ENCODE peak calls at places on chromosomes 11 and 22, in five cellular contexts. One of them, this sample, is unnamed.

GRCh38 chr11:120388261-120388660 is 52.0 kb downstream of the ARHGEF12 start:
- DNase-seq in lower lobe of right lung: no peak
- DNase-seq in fibroblast of the aortic adventitia: no peak
- DNase-seq in astrocyte of the spinal cord: no peak
- DNase-seq in fibroblast of lung: no peak
- DNase-seq in this sample: no peak

GRCh38 chr11:18599739-18600230 is at the start of gene MISFA:
- DNase-seq in lower lobe of right lung: no peak
- DNase-seq in fibroblast of the aortic adventitia: peak
- DNase-seq in astrocyte of the spinal cord: no peak
- DNase-seq in fibroblast of lung: no peak
- DNase-seq in this sample: no peak

GRCh38 chr22:44338906-44339305 is 26.2 kb upstream of the SHISAL1 start:
- DNase-seq in lower lobe of right lung: no peak
- DNase-seq in fibroblast of the aortic adventitia: no peak
- DNase-seq in astrocyte of the spinal cord: no peak
- DNase-seq in fibroblast of lung: no peak
- DNase-seq in this sample: no peak

GRCh38 chr22:35306350-35306967 is 6.8 kb downstream of the TOM1 start:
- DNase-seq in lower lobe of right lung: no peak
- DNase-seq in fibroblast of the aortic adventitia: no peak
- DNase-seq in astrocyte of the spinal cord: no peak
- DNase-seq in fibroblast of lung: no peak
- DNase-seq in this sample: no peak

GRCh38 chr11:67468056-67468455 is 995 bp downstream of the TMEM134 start:
- DNase-seq in lower lobe of right lung: peak
- DNase-seq in fibroblast of the aortic adventitia: peak
- DNase-seq in astrocyte of the spinal cord: no peak
- DNase-seq in fibroblast of lung: no peak
- DNase-seq in this sample: no peak

GRCh38 chr22:45537734-45538181 is 35.1 kb downstream of the FBLN1 start:
- DNase-seq in lower lobe of right lung: no peak
- DNase-seq in fibroblast of the aortic adventitia: peak
- DNase-seq in astrocyte of the spinal cord: peak
- DNase-seq in fibroblast of lung: peak
- DNase-seq in this sample: no peak

GRCh38 chr11:102882389-102883024 is 7.7 kb upstream of the MMP12 start:
- DNase-seq in lower lobe of right lung: no peak
- DNase-seq in fibroblast of the aortic adventitia: peak
- DNase-seq in astrocyte of the spinal cord: peak
- DNase-seq in fibroblast of lung: no peak
- DNase-seq in this sample: no peak

GRCh38 chr11:69114811-69115523 is 40.8 kb upstream of the SMIM38 start:
- DNase-seq in lower lobe of right lung: peak
- DNase-seq in fibroblast of the aortic adventitia: no peak
- DNase-seq in astrocyte of the spinal cord: no peak
- DNase-seq in fibroblast of lung: no peak
- DNase-seq in this sample: no peak

GRCh38 chr11:29280452-29280851 is 736.4 kb downstream of the KCNA4 start:
- DNase-seq in lower lobe of right lung: no peak
- DNase-seq in fibroblast of the aortic adventitia: peak
- DNase-seq in astrocyte of the spinal cord: peak
- DNase-seq in fibroblast of lung: no peak
- DNase-seq in this sample: no peak

GRCh38 chr11:75425422-75425821 is 7.6 kb downstream of the KLHL35 start:
- DNase-seq in lower lobe of right lung: no peak
- DNase-seq in fibroblast of the aortic adventitia: no peak
- DNase-seq in astrocyte of the spinal cord: no peak
- DNase-seq in fibroblast of lung: no peak
- DNase-seq in this sample: peak

GRCh38 chr11:32893947-32894827 is 1.6 kb downstream of the QSER1 start:
- DNase-seq in lower lobe of right lung: no peak
- DNase-seq in fibroblast of the aortic adventitia: peak
- DNase-seq in astrocyte of the spinal cord: peak
- DNase-seq in fibroblast of lung: peak
- DNase-seq in this sample: peak

GRCh38 chr11:13000721-13001120 is 8.4 kb upstream of the RASSF10 start:
- DNase-seq in lower lobe of right lung: no peak
- DNase-seq in fibroblast of the aortic adventitia: no peak
- DNase-seq in astrocyte of the spinal cord: no peak
- DNase-seq in fibroblast of lung: no peak
- DNase-seq in this sample: no peak

GRCh38 chr11:35671396-35672127 is 9.0 kb downstream of the TRIM44 start:
- DNase-seq in lower lobe of right lung: no peak
- DNase-seq in fibroblast of the aortic adventitia: peak
- DNase-seq in astrocyte of the spinal cord: no peak
- DNase-seq in fibroblast of lung: no peak
- DNase-seq in this sample: no peak

GRCh38 chr11:114182471-114182968 is 113.7 kb upstream of the NNMT start:
- DNase-seq in lower lobe of right lung: no peak
- DNase-seq in fibroblast of the aortic adventitia: no peak
- DNase-seq in astrocyte of the spinal cord: no peak
- DNase-seq in fibroblast of lung: no peak
- DNase-seq in this sample: no peak

GRCh38 chr11:65872555-65873279 is at the start of gene EFEMP2:
- DNase-seq in lower lobe of right lung: peak
- DNase-seq in fibroblast of the aortic adventitia: no peak
- DNase-seq in astrocyte of the spinal cord: peak
- DNase-seq in fibroblast of lung: no peak
- DNase-seq in this sample: peak

GRCh38 chr22:31162015-31162765 is 2.2 kb downstream of the RNF185 start:
- DNase-seq in lower lobe of right lung: no peak
- DNase-seq in fibroblast of the aortic adventitia: peak
- DNase-seq in astrocyte of the spinal cord: no peak
- DNase-seq in fibroblast of lung: no peak
- DNase-seq in this sample: no peak

GRCh38 chr11:6438979-6439571 is 1.7 kb downstream of the HPX start:
- DNase-seq in lower lobe of right lung: no peak
- DNase-seq in fibroblast of the aortic adventitia: peak
- DNase-seq in astrocyte of the spinal cord: peak
- DNase-seq in fibroblast of lung: peak
- DNase-seq in this sample: peak

GRCh38 chr22:38941488-38941987 is 15.9 kb upstream of the APOBEC3A start:
- DNase-seq in lower lobe of right lung: peak
- DNase-seq in fibroblast of the aortic adventitia: no peak
- DNase-seq in astrocyte of the spinal cord: no peak
- DNase-seq in fibroblast of lung: no peak
- DNase-seq in this sample: no peak

GRCh38 chr11:68998390-68998911 is 14.6 kb downstream of the MRGPRF start:
- DNase-seq in lower lobe of right lung: peak
- DNase-seq in fibroblast of the aortic adventitia: peak
- DNase-seq in astrocyte of the spinal cord: peak
- DNase-seq in fibroblast of lung: peak
- DNase-seq in this sample: no peak

GRCh38 chr11:95245038-95245437 is 14.0 kb upstream of the SESN3 start:
- DNase-seq in lower lobe of right lung: no peak
- DNase-seq in fibroblast of the aortic adventitia: peak
- DNase-seq in astrocyte of the spinal cord: peak
- DNase-seq in fibroblast of lung: no peak
- DNase-seq in this sample: no peak

GRCh38 chr11:111449158-111449557 is 63.0 kb downstream of the BTG4 start:
- DNase-seq in lower lobe of right lung: no peak
- DNase-seq in fibroblast of the aortic adventitia: no peak
- DNase-seq in astrocyte of the spinal cord: no peak
- DNase-seq in fibroblast of lung: no peak
- DNase-seq in this sample: no peak

GRCh38 chr22:45598596-45599217 is 72.9 kb upstream of the ATXN10 start:
- DNase-seq in lower lobe of right lung: peak
- DNase-seq in fibroblast of the aortic adventitia: no peak
- DNase-seq in astrocyte of the spinal cord: no peak
- DNase-seq in fibroblast of lung: no peak
- DNase-seq in this sample: no peak

GRCh38 chr11:38416141-38416540 is 1818.1 kb upstream of the RAG2 start:
- DNase-seq in lower lobe of right lung: no peak
- DNase-seq in fibroblast of the aortic adventitia: no peak
- DNase-seq in astrocyte of the spinal cord: peak
- DNase-seq in fibroblast of lung: peak
- DNase-seq in this sample: no peak

GRCh38 chr11:3218483-3219280 is at the start of gene MRGPRG:
- DNase-seq in lower lobe of right lung: no peak
- DNase-seq in fibroblast of the aortic adventitia: no peak
- DNase-seq in astrocyte of the spinal cord: no peak
- DNase-seq in fibroblast of lung: no peak
- DNase-seq in this sample: no peak

GRCh38 chr11:93034031-93034430 is 64.6 kb downstream of the MTNR1B start:
- DNase-seq in lower lobe of right lung: no peak
- DNase-seq in fibroblast of the aortic adventitia: peak
- DNase-seq in astrocyte of the spinal cord: peak
- DNase-seq in fibroblast of lung: peak
- DNase-seq in this sample: no peak

GRCh38 chr22:49426618-49427266 is 400.9 kb downstream of the BRD1 start:
- DNase-seq in lower lobe of right lung: no peak
- DNase-seq in fibroblast of the aortic adventitia: no peak
- DNase-seq in astrocyte of the spinal cord: no peak
- DNase-seq in fibroblast of lung: no peak
- DNase-seq in this sample: no peak

GRCh38 chr11:134678152-134678551 is 266.1 kb upstream of the B3GAT1 start:
- DNase-seq in lower lobe of right lung: no peak
- DNase-seq in fibroblast of the aortic adventitia: no peak
- DNase-seq in astrocyte of the spinal cord: no peak
- DNase-seq in fibroblast of lung: no peak
- DNase-seq in this sample: no peak

GRCh38 chr11:70335511-70335910 is 62.8 kb upstream of the CTTN start:
- DNase-seq in lower lobe of right lung: no peak
- DNase-seq in fibroblast of the aortic adventitia: no peak
- DNase-seq in astrocyte of the spinal cord: no peak
- DNase-seq in fibroblast of lung: no peak
- DNase-seq in this sample: no peak

GRCh38 chr11:128179049-128179448 is 408.3 kb downstream of the ETS1 start:
- DNase-seq in lower lobe of right lung: no peak
- DNase-seq in fibroblast of the aortic adventitia: no peak
- DNase-seq in astrocyte of the spinal cord: peak
- DNase-seq in fibroblast of lung: peak
- DNase-seq in this sample: no peak

GRCh38 chr22:45911601-45912271 is 65.2 kb downstream of the WNT7B start:
- DNase-seq in lower lobe of right lung: peak
- DNase-seq in fibroblast of the aortic adventitia: peak
- DNase-seq in astrocyte of the spinal cord: no peak
- DNase-seq in fibroblast of lung: peak
- DNase-seq in this sample: no peak

GRCh38 chr11:12556788-12557384 is 117.3 kb upstream of the TEAD1 start:
- DNase-seq in lower lobe of right lung: peak
- DNase-seq in fibroblast of the aortic adventitia: peak
- DNase-seq in astrocyte of the spinal cord: peak
- DNase-seq in fibroblast of lung: peak
- DNase-seq in this sample: no peak

GRCh38 chr22:21719024-21719423 is 16.6 kb downstream of the YPEL1 start:
- DNase-seq in lower lobe of right lung: no peak
- DNase-seq in fibroblast of the aortic adventitia: no peak
- DNase-seq in astrocyte of the spinal cord: no peak
- DNase-seq in fibroblast of lung: no peak
- DNase-seq in this sample: no peak

GRCh38 chr11:11980841-11981308 is 27.6 kb downstream of the DKK3 start:
- DNase-seq in lower lobe of right lung: no peak
- DNase-seq in fibroblast of the aortic adventitia: no peak
- DNase-seq in astrocyte of the spinal cord: peak
- DNase-seq in fibroblast of lung: no peak
- DNase-seq in this sample: no peak

GRCh38 chr22:46596032-46596441 is 24.1 kb upstream of the GRAMD4 start:
- DNase-seq in lower lobe of right lung: peak
- DNase-seq in fibroblast of the aortic adventitia: no peak
- DNase-seq in astrocyte of the spinal cord: no peak
- DNase-seq in fibroblast of lung: no peak
- DNase-seq in this sample: no peak

GRCh38 chr11:1138053-1138452 is 19.7 kb upstream of the MUC5AC start:
- DNase-seq in lower lobe of right lung: no peak
- DNase-seq in fibroblast of the aortic adventitia: no peak
- DNase-seq in astrocyte of the spinal cord: peak
- DNase-seq in fibroblast of lung: peak
- DNase-seq in this sample: no peak

GRCh38 chr22:42930810-42931420 is 73.8 kb upstream of the ARFGAP3 start:
- DNase-seq in lower lobe of right lung: no peak
- DNase-seq in fibroblast of the aortic adventitia: peak
- DNase-seq in astrocyte of the spinal cord: no peak
- DNase-seq in fibroblast of lung: no peak
- DNase-seq in this sample: no peak
- TF ChIP-seq CTCF in lower lobe of right lung: no peak
- TF ChIP-seq CTCF in fibroblast of the aortic adventitia: no peak
- TF ChIP-seq CTCF in astrocyte of the spinal cord: peak
- TF ChIP-seq CTCF in fibroblast of lung: no peak
- TF ChIP-seq CTCF in this sample: no peak

GRCh38 chr11:124768914-124769313 is 6.8 kb upstream of the ESAM start:
- DNase-seq in lower lobe of right lung: no peak
- DNase-seq in fibroblast of the aortic adventitia: no peak
- DNase-seq in astrocyte of the spinal cord: no peak
- DNase-seq in fibroblast of lung: no peak
- DNase-seq in this sample: no peak
- TF ChIP-seq CTCF in lower lobe of right lung: no peak
- TF ChIP-seq CTCF in fibroblast of the aortic adventitia: no peak
- TF ChIP-seq CTCF in astrocyte of the spinal cord: no peak
- TF ChIP-seq CTCF in fibroblast of lung: no peak
- TF ChIP-seq CTCF in this sample: no peak

GRCh38 chr11:71577469-71578004 is 5.1 kb downstream of the KRTAP5-11 start:
- DNase-seq in lower lobe of right lung: no peak
- DNase-seq in fibroblast of the aortic adventitia: no peak
- DNase-seq in astrocyte of the spinal cord: no peak
- DNase-seq in fibroblast of lung: no peak
- DNase-seq in this sample: no peak

GRCh38 chr11:71574418-71574817 is 8.3 kb downstream of the KRTAP5-11 start:
- DNase-seq in lower lobe of right lung: no peak
- DNase-seq in fibroblast of the aortic adventitia: no peak
- DNase-seq in astrocyte of the spinal cord: no peak
- DNase-seq in fibroblast of lung: no peak
- DNase-seq in this sample: no peak

GRCh38 chr11:71582309-71582895 is at the start of gene KRTAP5-11:
- DNase-seq in lower lobe of right lung: no peak
- DNase-seq in fibroblast of the aortic adventitia: no peak
- DNase-seq in astrocyte of the spinal cord: no peak
- DNase-seq in fibroblast of lung: no peak
- DNase-seq in this sample: no peak

GRCh38 chr11:71581826-71582225 is 849 bp downstream of the KRTAP5-11 start:
- DNase-seq in lower lobe of right lung: no peak
- DNase-seq in fibroblast of the aortic adventitia: no peak
- DNase-seq in astrocyte of the spinal cord: no peak
- DNase-seq in fibroblast of lung: no peak
- DNase-seq in this sample: no peak

GRCh38 chr11:71580057-71581003 is 2.3 kb downstream of the KRTAP5-11 start:
- DNase-seq in lower lobe of right lung: no peak
- DNase-seq in fibroblast of the aortic adventitia: peak
- DNase-seq in astrocyte of the spinal cord: peak
- DNase-seq in fibroblast of lung: peak
- DNase-seq in this sample: peak
- TF ChIP-seq CTCF in lower lobe of right lung: peak
- TF ChIP-seq CTCF in fibroblast of the aortic adventitia: peak
- TF ChIP-seq CTCF in astrocyte of the spinal cord: peak
- TF ChIP-seq CTCF in fibroblast of lung: peak
- TF ChIP-seq CTCF in this sample: peak

GRCh38 chr11:125192194-125192593 is 27.6 kb downstream of the PKNOX2 start:
- DNase-seq in lower lobe of right lung: no peak
- DNase-seq in fibroblast of the aortic adventitia: peak
- DNase-seq in astrocyte of the spinal cord: no peak
- DNase-seq in fibroblast of lung: no peak
- DNase-seq in this sample: peak
- TF ChIP-seq CTCF in lower lobe of right lung: no peak
- TF ChIP-seq CTCF in fibroblast of the aortic adventitia: no peak
- TF ChIP-seq CTCF in astrocyte of the spinal cord: no peak
- TF ChIP-seq CTCF in fibroblast of lung: no peak
- TF ChIP-seq CTCF in this sample: no peak

This sample was measured in endothelial cell.